ENCODE peak calls at places on chromosomes 7 and 10, in ten cellular contexts. C is renal cortical epithelial cell, F is GM23338, X is astrocyte of the spinal cord, O is activated T-cell treated with anti-CD3 and anti-CD28 coated beads for 1 hour, E is progenitor cell of endocrine pancreas, I is GF-D8, M is Calu3, A is T-helper 2 cell, L is endothelial cell. T is an unnamed sample.

GRCh38 chr10:78481842-78482241 is 448.2 kb downstream of the RPS24 start:
- DNase-seq in E (no peak), L (no peak), M (no peak), C (no peak), F (no peak), O (no peak), A (no peak), I (no peak), X (no peak), T (no peak)

GRCh38 chr7:112104153-112104552 is 102.0 kb downstream of the DOCK4 start:
- DNase-seq in X (no peak), L (no peak), M (no peak), F (no peak), O (no peak), I (no peak), E (no peak), C (peak; percentile 75), A (no peak), T (no peak)

GRCh38 chr10:73815719-73816030 is 4.3 kb upstream of the NDST2 start:
- DNase-seq in M (no peak), C (no peak), F (no peak), E (no peak), I (no peak), L (no peak), X (no peak), O (no peak), A (no peak), T (no peak)

GRCh38 chr7:35036361-35037171 is 719 bp downstream of the DPY19L1 start:
- DNase-seq in X (peak; percentile 63), C (peak; percentile 29), A (peak; percentile 12), L (peak; percentile 55), O (peak; percentile 4), I (peak; percentile 25), F (peak; percentile 64), M (peak; percentile 62), E (peak; percentile 37), T (peak; percentile 36)

GRCh38 chr7:90560730-90561129 is 35.4 kb upstream of the CDK14 start:
- DNase-seq in M (no peak), O (no peak), L (no peak), C (peak; percentile 32), I (no peak), A (no peak), X (peak; percentile 44), F (no peak), E (no peak), T (no peak)

GRCh38 chr7:98946389-98946788 is 68.1 kb downstream of the TRRAP start:
- DNase-seq in M (no peak), E (no peak), X (no peak), C (no peak), O (no peak), F (no peak), L (no peak), A (no peak), I (no peak), T (no peak)

GRCh38 chr10:60594476-60595051 is 183.7 kb upstream of the CDK1 start:
- DNase-seq in A (no peak), M (no peak), E (no peak), X (peak; percentile 24), O (no peak), L (no peak), C (peak; percentile 35), I (no peak), F (peak; percentile 66), T (no peak)

GRCh38 chr10:96651998-96652431 is 65.2 kb upstream of the TM9SF3 start:
- DNase-seq in F (no peak), A (no peak), C (no peak), I (peak; percentile 73), L (no peak), O (no peak), X (no peak), E (no peak), M (no peak), T (no peak)

GRCh38 chr10:74855027-74855426 is 28.6 kb downstream of the KAT6B start:
- DNase-seq in A (no peak), X (no peak), L (peak; percentile 3), F (no peak), O (no peak), I (no peak), C (no peak), M (no peak), E (no peak), T (no peak)

GRCh38 chr7:44189286-44189992 is at the start of gene GCK:
- DNase-seq in O (no peak), I (no peak), X (no peak), A (no peak), L (no peak), E (no peak), F (no peak), C (no peak), M (no peak), T (no peak)

GRCh38 chr7:113392841-113393540 is 274.6 kb upstream of the SMIM30 start:
- DNase-seq in I (no peak), O (no peak), C (no peak), X (no peak), M (no peak), A (no peak), L (no peak), F (no peak), E (no peak), T (no peak)

GRCh38 chr10:113459672-113460280 is 93.1 kb upstream of the HABP2 start:
- DNase-seq in X (no peak), I (no peak), F (no peak), O (no peak), L (no peak), M (no peak), A (no peak), C (no peak), E (no peak), T (no peak)

GRCh38 chr10:67492317-67493019 is 203.5 kb downstream of the CTNNA3 start:
- DNase-seq in O (no peak), A (no peak), M (no peak), L (no peak), F (no peak), I (no peak), C (peak; percentile 63), X (no peak), E (no peak), T (peak; percentile 38)

GRCh38 chr7:76394962-76395361 is 14.5 kb downstream of the SSC4D start:
- DNase-seq in O (no peak), I (peak; percentile 19), C (no peak), M (no peak), F (no peak), X (no peak), E (no peak), L (no peak), A (no peak), T (no peak)

GRCh38 chr7:37713613-37714012 is 30.0 kb downstream of the GPR141 start:
- DNase-seq in M (no peak), L (no peak), E (no peak), O (no peak), X (no peak), I (peak; percentile 28), F (no peak), C (no peak), A (no peak), T (no peak)

GRCh38 chr7:55160539-55160938 is 141.7 kb downstream of the EGFR start:
- DNase-seq in F (no peak), I (no peak), X (peak; percentile 85), O (no peak), C (no peak), E (no peak), A (no peak), L (no peak), M (no peak), T (no peak)

GRCh38 chr7:128903621-128904361 is 6.7 kb downstream of the KCP start:
- DNase-seq in A (no peak), M (no peak), F (no peak), E (no peak), O (no peak), I (no peak), L (no peak), X (no peak), C (no peak), T (no peak)

GRCh38 chr7:157391036-157391710 is 54.4 kb downstream of the DNAJB6 start:
- DNase-seq in C (no peak), I (no peak), X (no peak), A (no peak), O (no peak), E (no peak), L (no peak), F (no peak), M (no peak), T (no peak)

GRCh38 chr7:93055543-93056107 is 62.2 kb downstream of the SAMD9 start:
- DNase-seq in E (no peak), A (no peak), L (no peak), X (peak; percentile 60), I (peak; percentile 10), O (no peak), F (peak; percentile 66), M (no peak), C (peak; percentile 61), T (peak; percentile 75)

GRCh38 chr10:95394161-95394880 is 103.5 kb upstream of the PDLIM1 start:
- DNase-seq in O (no peak), F (no peak), I (no peak), C (peak; percentile 99), X (no peak), M (peak; percentile 56), A (no peak), L (no peak), E (no peak), T (peak; percentile 22)

GRCh38 chr7:120950539-120951308 is at the start of gene ING3:
- DNase-seq in M (peak; percentile 97), I (peak; percentile 95), L (peak; percentile 95), A (peak; percentile 95), X (peak; percentile 99), O (peak; percentile 96), C (peak; percentile 93), F (peak; percentile 99), E (peak; percentile 98), T (peak; percentile 95)

GRCh38 chr10:84302223-84302622 is 26.2 kb upstream of the CCSER2 start:
- DNase-seq in F (no peak), A (no peak), X (no peak), M (no peak), E (no peak), O (no peak), L (no peak), I (no peak), C (no peak), T (no peak)

GRCh38 chr10:132838346-132838970 is 52.5 kb upstream of the NKX6-2 start:
- DNase-seq in X (no peak), M (no peak), C (no peak), I (no peak), A (no peak), L (no peak), O (no peak), E (no peak), F (no peak), T (no peak)

GRCh38 chr7:674454-675410 is 51.8 kb upstream of the DNAAF5 start:
- DNase-seq in E (no peak), O (no peak), M (no peak), A (no peak), F (no peak), I (no peak), L (no peak), X (no peak), C (no peak), T (no peak)

GRCh38 chr10:124736491-124737136 is 7.6 kb downstream of the FAM53B start:
- DNase-seq in A (no peak), I (no peak), E (no peak), X (peak; percentile 41), F (no peak), O (no peak), L (no peak), M (no peak), C (peak; percentile 71), T (peak; percentile 69)

GRCh38 chr10:80057171-80057570 is 21.3 kb upstream of the TMEM254 start:
- DNase-seq in F (no peak), A (no peak), X (no peak), M (no peak), E (no peak), O (no peak), I (no peak), L (no peak), C (no peak), T (no peak)

T was measured in kidney glomerular epithelial cell.